ENCODE peak calls at places on chromosomes 7 and 10, in six cellular contexts. O is PC-3, Y is transverse colon, S is hepatocyte, X is lower lobe of right lung, P is spleen. T is an unnamed sample. For H3K36me3, the result is how much of the 10 kb centered on the place peaks cover.

GRCh38 chr7:17560966-17561365 is 262.5 kb downstream of the AHR start:
- DNase-seq in O (peak), X (no peak), P (no peak), Y (no peak), S (no peak), T (no peak)

GRCh38 chr10:114550756-114551290 is 107.3 kb downstream of the ABLIM1 start:
- DNase-seq in O (peak), P (no peak), Y (no peak), X (no peak), S (peak), T (peak)

GRCh38 chr7:128422856-128423255 is 13.1 kb upstream of the IMPDH1 start:
- DNase-seq in O (no peak), X (no peak), S (no peak), Y (no peak), P (no peak), T (no peak)

GRCh38 chr7:139948167-139948566 is 114.6 kb downstream of the PARP12 start:
- DNase-seq in X (no peak), Y (no peak), S (no peak), P (no peak), O (no peak), T (no peak)

GRCh38 chr10:5561704-5562645 is 37.2 kb downstream of the CALML3 start:
- DNase-seq in O (no peak), P (peak), Y (no peak), S (no peak), X (peak), T (no peak)

GRCh38 chr7:48042216-48042615 is 6.9 kb downstream of the C7orf57 start:
- DNase-seq in X (no peak), S (no peak), Y (no peak), O (peak), P (no peak), T (no peak)

GRCh38 chr10:17644485-17644964 is 574 bp downstream of the STAM start:
- DNase-seq in X (no peak), P (no peak), S (peak), Y (no peak), O (no peak), T (peak)

GRCh38 chr7:21011153-21011552 is 224.5 kb upstream of the SP8 start:
- DNase-seq in P (no peak), S (peak), O (peak), X (no peak), Y (no peak), T (no peak)

GRCh38 chr7:108181073-108181985 is 51.2 kb upstream of the LAMB4 start:
- DNase-seq in P (no peak), S (peak), X (no peak), O (peak), Y (no peak), T (peak)

GRCh38 chr10:77406764-77407430 is 230.7 kb downstream of the KCNMA1 start:
- DNase-seq in S (no peak), Y (no peak), X (no peak), O (no peak), P (no peak), T (no peak)

GRCh38 chr10:98076086-98076485 is 45.7 kb upstream of the CRTAC1 start:
- DNase-seq in S (no peak), Y (no peak), P (no peak), O (no peak), X (no peak), T (no peak)

GRCh38 chr7:109579876-109580275 is 1010.2 kb downstream of the DNAJB9 start:
- DNase-seq in S (no peak), X (no peak), O (no peak), Y (no peak), P (no peak), T (no peak)

GRCh38 chr10:35626971-35627507 is 15.1 kb downstream of the FZD8 start:
- DNase-seq in Y (no peak), X (no peak), P (no peak), S (no peak), O (peak), T (no peak)

GRCh38 chr7:151637781-151638261 is 118.1 kb upstream of the RHEB start:
- DNase-seq in S (no peak), X (no peak), P (no peak), Y (no peak), O (no peak), T (no peak)

DNA sequence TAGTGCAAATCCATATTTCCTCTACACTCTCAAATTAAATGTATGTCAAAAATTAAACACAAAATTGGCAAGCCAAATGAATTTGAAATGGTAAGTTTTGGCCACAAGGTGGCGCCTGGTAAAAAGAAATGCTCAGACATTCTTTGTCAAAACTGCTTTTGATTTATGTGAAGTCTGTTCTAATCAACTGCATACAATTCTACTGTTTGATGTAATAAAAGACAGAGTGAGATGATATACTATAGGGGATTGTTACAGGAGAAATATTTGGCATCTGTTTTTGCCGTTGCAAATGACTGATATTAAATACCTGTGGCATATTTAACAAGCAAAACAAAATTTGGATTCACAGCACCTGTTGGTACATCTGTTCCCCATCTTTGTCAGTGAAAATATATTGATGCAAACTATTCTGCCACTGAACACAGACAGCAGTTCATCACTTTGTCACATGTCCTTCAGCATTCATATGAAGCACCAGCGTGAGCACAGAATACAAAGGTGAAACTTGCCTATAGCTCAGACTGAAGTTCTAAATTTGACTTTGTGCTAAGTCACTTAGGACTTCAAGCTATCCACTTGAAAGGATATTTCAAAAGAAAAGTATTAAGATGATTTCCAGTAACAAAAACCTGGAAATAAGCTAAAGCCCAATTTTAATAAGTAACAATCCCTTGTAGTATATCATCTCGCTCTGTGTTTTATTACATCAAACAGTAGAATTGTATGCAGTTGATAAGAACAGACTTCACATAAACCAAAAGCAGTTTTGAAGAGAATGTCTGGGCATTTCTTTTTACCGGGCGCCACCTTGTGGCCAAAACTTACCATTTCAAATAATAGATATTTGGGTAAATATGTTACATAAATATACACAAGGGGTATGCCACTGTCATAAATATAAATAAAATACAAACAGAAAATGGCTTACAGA is 10.2 kb upstream of the CH25H start:
- DNase-seq in O (peak), S (peak), Y (peak), P (no peak), X (peak), T (peak)
- H3K36me3 ChIP-seq in O (under half), S (under half), Y (under half), P (half or more), X (under half), T (under half)

DNA sequence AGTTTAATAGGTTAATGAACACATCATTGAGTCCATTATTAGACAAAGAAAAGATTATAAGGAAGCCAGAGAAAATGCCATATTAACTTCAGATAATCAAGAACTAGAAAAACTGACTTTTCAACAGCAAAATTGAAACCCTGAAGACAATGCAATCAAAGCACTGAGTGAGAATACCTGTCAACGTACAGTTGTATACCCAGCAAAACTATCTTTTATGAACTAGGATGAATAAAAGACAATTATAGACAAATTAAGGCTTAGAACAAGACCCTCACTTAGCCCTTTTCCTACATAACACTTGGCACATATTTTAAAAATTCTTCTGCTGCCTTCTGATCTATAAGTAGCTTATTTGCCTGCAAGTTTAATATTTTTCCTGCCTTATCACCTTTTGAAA is 19.0 kb upstream of the DGKI start:
- DNase-seq in O (no peak), X (no peak), P (no peak), Y (no peak), S (no peak), T (no peak)
- H3K36me3 ChIP-seq in O (under half), X (under half), P (half or more), Y (under half), S (under half), T (under half)

DNA sequence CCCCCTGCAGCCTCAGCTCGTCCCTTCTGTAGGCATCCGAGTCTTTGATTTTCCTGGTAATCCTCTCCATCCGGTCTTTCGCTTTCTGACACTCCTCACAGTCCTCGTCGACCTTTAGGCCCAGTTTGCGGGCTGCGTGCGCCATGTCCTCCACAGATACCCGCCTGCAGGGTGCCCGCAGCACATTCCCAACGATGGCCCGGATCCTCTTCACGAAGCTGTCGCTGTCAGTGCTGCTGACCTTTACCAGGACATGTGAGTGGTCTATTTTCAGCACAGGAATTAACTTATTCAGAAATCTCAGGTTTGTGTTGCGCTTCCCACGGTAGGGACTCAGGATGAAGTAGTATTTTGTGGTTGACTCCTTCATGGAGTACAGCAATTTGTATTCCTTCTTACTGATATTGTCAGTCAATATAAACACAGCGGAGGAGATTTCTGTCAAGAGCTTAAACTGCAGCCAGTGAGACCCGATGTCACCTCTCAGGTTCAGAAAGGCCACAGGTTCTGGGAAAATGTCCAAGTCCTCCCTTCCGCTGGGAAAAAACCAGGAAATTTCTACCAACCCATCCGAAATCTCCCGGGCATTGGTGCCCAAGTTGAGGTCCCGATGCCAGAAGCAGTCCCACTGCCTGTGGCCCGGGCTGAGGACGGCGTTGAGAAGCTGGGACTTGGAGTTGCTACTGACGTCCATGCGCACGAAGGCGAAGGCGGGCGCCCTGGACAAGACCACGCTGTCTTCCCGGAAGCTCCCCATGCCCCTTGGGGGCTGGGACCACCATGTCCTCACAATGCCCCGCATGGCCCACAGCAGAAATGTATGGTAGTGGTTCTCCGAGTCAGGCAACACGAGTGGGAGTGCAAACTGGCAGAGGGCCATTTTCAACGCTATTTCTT is 8.9 kb upstream of the MRPS24 start:
- DNase-seq in S (no peak), Y (no peak), O (no peak), X (no peak), P (no peak), T (no peak)
- H3K36me3 ChIP-seq in S (under half), Y (under half), O (half or more), X (half or more), P (half or more), T (half or more)

GRCh38 chr10:125739994-125740679 is 20.6 kb downstream of the EDRF1 start:
- DNase-seq in P (no peak), S (no peak), X (no peak), O (no peak), Y (no peak), T (no peak)
- H3K36me3 ChIP-seq in P (half or more), S (under half), X (half or more), O (half or more), Y (half or more), T (half or more)

GRCh38 chr10:92552310-92552709 is 21.6 kb downstream of the IDE start:
- DNase-seq in O (no peak), S (no peak), P (no peak), Y (no peak), X (no peak), T (no peak)
- H3K36me3 ChIP-seq in O (under half), S (under half), P (half or more), Y (under half), X (under half), T (under half)

GRCh38 chr10:71547841-71548493 is 151.2 kb downstream of the CDH23 start:
- DNase-seq in P (no peak), S (peak), O (no peak), X (peak), Y (no peak), T (no peak)
- H3K36me3 ChIP-seq in P (under half), S (under half), O (under half), X (under half), Y (under half), T (under half)

GRCh38 chr10:824497-824896 is 107.0 kb downstream of the LARP4B start:
- DNase-seq in P (no peak), X (no peak), O (no peak), S (no peak), Y (no peak), T (no peak)
- H3K36me3 ChIP-seq in P (half or more), X (half or more), O (under half), S (under half), Y (half or more), T (half or more)

T was measured in CD4-positive, CD25-positive, alpha-beta regulatory T cell.